ENCODE peak calls at places on chromosomes 11 and 22, in ten cellular contexts. Y is effector memory CD4-positive, alpha-beta T cell; S is thoracic aorta; X is tibial artery; N is spleen; L is tibial nerve; F is A549; K is SK-N-SH; E is CD8-positive, alpha-beta memory T cell; Q is heart right ventricle. V is an unnamed sample. For H3K9me3, the result is how much of the 10 kb centered on the place peaks cover.

GRCh38 chr11:87019582-87020271 is 18.0 kb upstream of the TMEM135 start:
- DNase-seq in Y (no peak), S (no peak), X (no peak), N (no peak), L (no peak), F (no peak), K (no peak), E (no peak), Q (no peak), V (no peak)

GRCh38 chr11:117870176-117870952 is 6.1 kb downstream of the FXYD6 start:
- DNase-seq in Y (no peak), S (no peak), X (no peak), N (no peak), L (no peak), F (no peak), K (peak), E (no peak), Q (no peak), V (no peak)

GRCh38 chr11:32500001-32500400 is 64.7 kb upstream of the WT1 start:
- DNase-seq in Y (no peak), S (no peak), X (no peak), N (no peak), L (no peak), F (no peak), K (no peak), E (no peak), Q (no peak), V (no peak)

GRCh38 chr11:14189874-14190273 is 169.1 kb downstream of the RRAS2 start:
- DNase-seq in Y (no peak), S (peak), X (peak), N (no peak), L (peak), F (no peak), K (no peak), E (no peak), Q (no peak), V (no peak)

GRCh38 chr22:44100411-44100810 is 76.3 kb downstream of the PARVB start:
- DNase-seq in Y (no peak), S (no peak), X (no peak), N (peak), L (no peak), F (no peak), K (no peak), E (no peak), Q (no peak), V (no peak)

GRCh38 chr22:26722159-26722558 is 64.8 kb downstream of the MIAT start:
- DNase-seq in Y (no peak), S (no peak), X (no peak), N (no peak), L (no peak), F (no peak), K (no peak), E (no peak), Q (no peak), V (no peak)

GRCh38 chr11:13269775-13270174 is 7.8 kb upstream of the BMAL1 start:
- DNase-seq in Y (no peak), S (no peak), X (no peak), N (no peak), L (no peak), F (no peak), K (no peak), E (no peak), Q (no peak), V (no peak)

GRCh38 chr11:65115361-65116082 is 2.0 kb downstream of the ZNHIT2 start:
- DNase-seq in Y (no peak), S (no peak), X (no peak), N (peak), L (no peak), F (no peak), K (no peak), E (no peak), Q (no peak), V (no peak)

GRCh38 chr11:66974724-66975402 is at the start of gene C11orf86:
- DNase-seq in Y (no peak), S (no peak), X (no peak), N (no peak), L (no peak), F (no peak), K (no peak), E (no peak), Q (no peak), V (no peak)

GRCh38 chr11:35158371-35159081 is 19.6 kb downstream of the CD44 start:
- DNase-seq in Y (no peak), S (no peak), X (no peak), N (no peak), L (no peak), F (no peak), K (no peak), E (no peak), Q (peak), V (no peak)

GRCh38 chr11:28621648-28622215 is 513.5 kb downstream of the METTL15 start:
- DNase-seq in Y (no peak), S (no peak), X (no peak), N (no peak), L (no peak), F (no peak), K (no peak), E (no peak), Q (peak), V (no peak)

GRCh38 chr11:73292481-73292880 is 15.6 kb upstream of the ARHGEF17 start:
- DNase-seq in Y (no peak), S (no peak), X (no peak), N (peak), L (no peak), F (no peak), K (no peak), E (no peak), Q (no peak), V (no peak)

GRCh38 chr11:17563248-17563647 is 16.2 kb downstream of the OTOG start:
- DNase-seq in Y (no peak), S (no peak), X (no peak), N (no peak), L (no peak), F (no peak), K (no peak), E (no peak), Q (no peak), V (no peak)

GRCh38 chr11:47592970-47593369 is 1.2 kb downstream of the C1QTNF4 start:
- DNase-seq in Y (no peak), S (no peak), X (no peak), N (peak), L (no peak), F (no peak), K (no peak), E (no peak), Q (no peak), V (no peak)

GRCh38 chr22:38218661-38219331 is 17.0 kb downstream of the MAFF start:
- DNase-seq in Y (peak), S (peak), X (peak), N (no peak), L (peak), F (peak), K (no peak), E (peak), Q (peak), V (peak)

DNA sequence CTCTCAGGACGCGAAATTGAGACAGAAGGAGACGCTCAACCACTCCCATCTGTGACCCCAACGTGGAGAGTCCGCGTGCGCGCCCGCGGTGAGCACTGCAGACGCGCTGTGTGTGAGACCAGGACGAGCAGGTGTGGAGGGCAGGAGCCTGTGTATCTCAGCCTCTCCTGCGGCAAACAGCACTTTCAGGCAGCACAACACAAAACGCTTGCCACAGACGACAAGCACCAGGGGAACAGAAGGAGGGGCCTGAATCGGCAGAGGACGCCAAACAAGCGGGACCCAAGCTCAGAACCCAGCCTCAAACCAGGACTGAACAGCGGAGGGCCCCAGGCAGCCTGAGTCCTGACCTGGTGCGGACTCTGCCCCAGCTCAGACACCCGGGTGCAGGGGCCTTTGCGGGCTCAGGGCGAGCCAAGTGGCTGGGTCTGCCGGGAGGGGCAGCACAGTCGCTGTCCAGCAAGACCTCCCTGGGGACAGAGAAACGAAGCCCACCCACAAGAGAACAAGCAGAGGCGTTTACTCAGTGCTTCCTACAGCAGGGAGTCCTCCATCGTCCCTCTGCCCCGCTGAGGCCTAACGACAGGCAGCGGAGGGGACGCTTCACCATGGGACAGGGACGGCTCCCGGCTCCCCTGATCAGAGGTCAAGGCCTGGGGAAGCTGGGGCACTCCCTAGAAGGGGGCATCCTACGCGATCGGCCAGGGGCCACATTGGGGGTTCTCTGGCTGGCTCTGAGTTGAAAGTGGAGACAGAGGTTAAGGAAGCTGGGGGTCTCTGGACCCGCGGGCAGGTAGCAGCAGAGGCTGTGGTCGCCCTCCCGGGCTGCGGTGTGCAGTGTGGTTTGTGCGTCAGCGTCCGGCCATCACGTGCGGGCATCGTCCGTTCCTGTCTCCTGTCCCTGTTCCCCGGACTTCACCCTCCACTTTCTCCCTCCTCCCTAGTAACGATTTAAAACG is 560.8 kb downstream of the BRD1 start:
- DNase-seq in Y (no peak), S (no peak), X (peak), N (no peak), L (no peak), F (no peak), K (no peak), E (no peak), Q (no peak), V (no peak)
- H3K9me3 ChIP-seq in Y (under half), S (under half), X (under half), N (under half), L (under half), F (under half), K (under half), E (under half), Q (under half), V (under half)

DNA sequence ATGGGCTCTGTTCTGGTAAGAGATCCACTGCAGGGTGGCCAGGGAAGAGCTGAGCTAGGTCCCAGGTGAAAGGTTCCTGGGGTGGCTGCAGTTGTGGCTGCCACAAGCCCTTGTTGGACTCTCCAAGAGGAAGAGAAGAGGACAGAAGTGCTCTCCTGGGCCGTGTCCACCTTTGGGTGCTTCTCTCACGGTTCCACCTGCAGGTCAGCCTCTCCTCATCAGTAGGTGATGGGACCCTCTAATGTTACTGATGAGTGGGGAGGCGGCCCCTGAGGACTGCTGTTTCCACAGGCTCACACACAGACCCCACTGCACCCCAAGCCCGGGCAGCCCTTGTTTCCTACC is 804.9 kb downstream of the BRD1 start:
- DNase-seq in Y (no peak), S (no peak), X (peak), N (peak), L (no peak), F (no peak), K (no peak), E (no peak), Q (no peak), V (no peak)
- H3K9me3 ChIP-seq in Y (under half), S (under half), X (under half), N (under half), L (under half), F (under half), K (under half), E (under half), Q (under half), V (under half)

GRCh38 chr22:16828876-16829275 is 3.7 kb upstream of the XKR3 start:
- DNase-seq in Y (no peak), S (no peak), X (no peak), N (no peak), L (no peak), F (no peak), K (no peak), E (no peak), Q (no peak), V (no peak)
- H3K9me3 ChIP-seq in Y (under half), S (under half), X (under half), N (under half), L (under half), F (under half), K (under half), E (under half), Q (under half), V (under half)

DNA sequence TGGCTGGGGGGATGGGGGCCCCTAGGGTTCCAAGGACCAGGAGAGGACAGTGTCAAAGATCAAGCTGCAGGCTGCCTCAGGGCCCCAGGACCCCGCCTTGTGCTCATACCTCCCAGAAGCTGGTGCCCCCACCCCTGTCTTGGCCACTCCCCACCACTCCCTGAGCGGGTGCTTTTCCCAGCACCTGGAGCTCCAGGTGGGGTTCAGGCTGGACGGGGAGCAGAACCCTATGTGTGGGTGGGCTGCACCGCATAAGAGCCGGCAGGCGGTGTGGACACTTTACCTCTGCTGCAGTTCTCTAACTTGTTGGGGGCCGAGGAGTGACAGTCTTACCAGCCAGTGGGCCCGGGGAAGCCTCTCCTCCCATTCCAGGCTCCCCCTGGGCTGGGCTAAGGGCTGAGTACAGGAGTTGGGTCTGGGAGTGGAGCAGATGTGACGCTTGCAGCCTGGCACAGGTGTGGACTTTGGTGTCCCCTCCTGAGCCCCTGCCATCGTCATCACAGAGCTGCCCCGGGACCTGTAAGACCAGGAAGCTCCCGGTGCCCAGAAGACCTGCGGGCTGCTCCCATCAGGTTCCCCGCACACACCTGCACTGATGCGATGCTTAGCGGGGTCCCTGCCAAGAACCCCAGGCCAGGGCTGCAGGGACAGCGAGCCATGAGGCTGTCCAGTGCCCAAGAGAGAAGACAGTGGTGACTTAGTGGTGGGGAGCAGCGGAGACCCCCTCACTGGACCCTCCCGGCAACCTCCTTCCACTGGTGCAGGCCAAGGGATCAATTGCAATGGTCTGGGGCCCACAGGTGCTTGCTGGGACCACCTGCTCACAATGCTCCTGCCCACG is 674.5 kb downstream of the BRD1 start:
- DNase-seq in Y (no peak), S (no peak), X (no peak), N (peak), L (peak), F (no peak), K (no peak), E (no peak), Q (no peak), V (no peak)
- H3K9me3 ChIP-seq in Y (under half), S (under half), X (under half), N (under half), L (under half), F (under half), K (under half), E (under half), Q (under half), V (under half)

GRCh38 chr22:49724030-49724892 is 103.4 kb downstream of the BRD1 start:
- DNase-seq in Y (peak), S (no peak), X (peak), N (no peak), L (no peak), F (no peak), K (peak), E (no peak), Q (no peak), V (no peak)

GRCh38 chr22:49726701-49727101 is 101.0 kb downstream of the BRD1 start:
- DNase-seq in Y (no peak), S (no peak), X (no peak), N (no peak), L (no peak), F (no peak), K (no peak), E (no peak), Q (no peak), V (no peak)

GRCh38 chr22:49724893-49725489 is 102.7 kb downstream of the BRD1 start:
- DNase-seq in Y (peak), S (no peak), X (no peak), N (peak), L (no peak), F (peak), K (peak), E (peak), Q (peak), V (peak)

GRCh38 chr22:49726022-49726681 is 101.5 kb downstream of the BRD1 start:
- DNase-seq in Y (no peak), S (no peak), X (peak), N (no peak), L (no peak), F (no peak), K (no peak), E (no peak), Q (no peak), V (no peak)

GRCh38 chr22:49725516-49725915 is 102.2 kb downstream of the BRD1 start:
- DNase-seq in Y (no peak), S (no peak), X (peak), N (no peak), L (no peak), F (no peak), K (no peak), E (no peak), Q (no peak), V (no peak)
- H3K9me3 ChIP-seq in Y (under half), S (under half), X (under half), N (under half), L (under half), F (under half), K (under half), E (under half), Q (under half), V (under half)

V was measured in T-helper 17 cell.